ENCODE peak calls at places on chromosomes 6 and 20, in seven cellular contexts. U, B, M, D, A, L and T are unnamed samples.

GRCh38 chr6:151199976-151200375 is 39.8 kb upstream of the AKAP12 start:
- DNase-seq in L (no peak), M (no peak), U (no peak), A (no peak), B (no peak), D (no peak), T (no peak)

GRCh38 chr6:167764713-167765479 is 61.8 kb upstream of the AFDN start:
- DNase-seq in B (no peak), U (no peak), L (no peak), D (no peak), A (no peak), M (no peak), T (no peak)

GRCh38 chr6:35611235-35611634 is 77.5 kb downstream of the FKBP5 start:
- DNase-seq in U (no peak), B (no peak), A (no peak), L (no peak), M (peak; percentile 24), D (no peak), T (peak; percentile 85)

GRCh38 chr6:13624871-13625288 is 9.7 kb downstream of the NOL7 start:
- DNase-seq in L (no peak), M (peak; percentile 48), D (no peak), A (no peak), B (no peak), U (no peak), T (peak; percentile 38)

GRCh38 chr6:44580901-44581300 is 193.4 kb downstream of the CDC5L start:
- DNase-seq in A (no peak), M (peak; percentile 92), L (no peak), U (no peak), D (no peak), B (no peak), T (peak; percentile 57)

GRCh38 chr6:117960906-117961700 is 54.0 kb downstream of the SLC35F1 start:
- DNase-seq in D (no peak), U (no peak), B (no peak), L (no peak), A (no peak), M (no peak), T (no peak)

GRCh38 chr6:14703586-14703985 is 542.3 kb upstream of the JARID2 start:
- DNase-seq in M (peak; percentile 71), A (no peak), D (no peak), L (no peak), U (no peak), B (no peak), T (peak; percentile 42)

GRCh38 chr6:41716516-41717446 is 18.6 kb downstream of the TFEB start:
- DNase-seq in M (no peak), D (peak; percentile 10), U (no peak), A (no peak), B (peak; percentile 71), L (no peak), T (no peak)

GRCh38 chr6:108966236-108966635 is 118.0 kb downstream of the ARMC2 start:
- DNase-seq in U (no peak), L (no peak), M (no peak), A (no peak), B (no peak), D (no peak), T (no peak)

GRCh38 chr6:140774080-140774505 is 1358.6 kb upstream of the GJE1 start:
- DNase-seq in M (peak; percentile 88), U (no peak), L (no peak), D (no peak), B (no peak), A (no peak), T (peak; percentile 66)

GRCh38 chr6:165552248-165552736 is 110.7 kb downstream of the PDE10A start:
- DNase-seq in M (no peak), D (no peak), U (no peak), B (no peak), L (no peak), A (no peak), T (no peak)

GRCh38 chr6:130872250-130873095 is 45.3 kb downstream of the SMLR1 start:
- DNase-seq in D (peak; percentile 78), L (no peak), B (no peak), M (peak; percentile 69), U (peak; percentile 59), A (no peak), T (peak; percentile 47)

GRCh38 chr6:54747955-54748354 is 98.6 kb upstream of the FAM83B start:
- DNase-seq in D (no peak), B (no peak), U (no peak), L (no peak), M (no peak), A (no peak), T (no peak)

GRCh38 chr20:48739395-48740268 is 88.2 kb downstream of the PREX1 start:
- DNase-seq in M (no peak), B (no peak), U (no peak), L (no peak), A (no peak), D (no peak), T (peak; percentile 32)

GRCh38 chr6:34200340-34200971 is 36.2 kb upstream of the HMGA1 start:
- DNase-seq in A (no peak), M (peak; percentile 52), D (no peak), L (no peak), U (no peak), B (no peak), T (no peak)

GRCh38 chr6:160035693-160036330 is 66.9 kb downstream of the IGF2R start:
- DNase-seq in L (no peak), A (no peak), M (peak; percentile 5), D (no peak), B (no peak), U (no peak), T (no peak)

GRCh38 chr20:41028359-41029149 is at the start of gene TOP1:
- DNase-seq in M (peak; percentile 100), U (peak; percentile 100), L (peak; percentile 100), B (peak; percentile 99), D (peak; percentile 100), A (peak; percentile 99), T (peak; percentile 100)

GRCh38 chr6:170144952-170145587 is 145.8 kb downstream of the DLL1 start:
- DNase-seq in M (no peak), B (no peak), A (peak; percentile 56), L (no peak), U (no peak), D (no peak), T (no peak)

GRCh38 chr6:130834482-130835251 is 7.5 kb downstream of the SMLR1 start:
- DNase-seq in D (no peak), L (no peak), A (no peak), B (no peak), U (no peak), M (no peak), T (no peak)

GRCh38 chr6:160309718-160310117 is 38.5 kb upstream of the SLC22A3 start:
- DNase-seq in U (no peak), L (no peak), A (no peak), B (no peak), D (no peak), M (no peak), T (no peak)

GRCh38 chr20:57560554-57561355 is at the start of gene PCK1:
- DNase-seq in M (peak; percentile 7), A (no peak), U (no peak), D (peak; percentile 96), L (no peak), B (no peak), T (no peak)

DNA sequence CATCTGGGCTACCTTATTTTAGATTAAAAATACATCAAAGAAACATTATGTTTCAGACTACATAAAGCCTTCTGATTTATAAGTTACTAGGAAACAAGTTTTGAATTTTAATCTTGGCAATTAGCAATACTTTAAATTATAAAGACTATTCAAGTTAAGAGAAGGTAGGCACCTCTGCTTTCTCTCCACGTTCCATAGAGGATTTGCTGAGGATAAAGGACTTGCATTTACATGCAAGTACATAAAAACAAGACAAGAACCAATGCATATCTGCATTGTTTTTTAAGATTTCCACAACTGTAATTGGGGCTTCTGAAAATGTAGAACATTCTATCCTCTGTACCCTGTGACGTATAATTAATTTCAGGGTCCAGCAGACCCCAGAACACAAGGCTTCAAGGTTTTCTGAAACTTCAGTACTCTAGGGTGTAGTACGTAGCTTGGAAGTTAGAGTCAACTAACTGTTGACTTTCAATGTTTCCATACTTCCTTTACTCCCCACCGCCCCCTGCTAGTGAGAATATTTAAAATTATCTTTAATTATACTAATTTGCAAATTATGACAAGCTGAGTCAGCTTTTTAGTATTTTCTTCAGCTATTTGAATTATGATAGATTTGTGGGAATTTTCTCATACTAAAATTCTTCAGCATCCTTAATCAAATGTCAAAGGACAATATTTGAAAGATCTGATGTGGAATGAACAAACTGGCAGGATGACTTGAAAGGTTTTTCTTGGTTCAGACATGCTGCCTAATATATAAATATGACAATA is 82.8 kb downstream of the PKIB start:
- DNase-seq in M (no peak), L (no peak), B (no peak), D (no peak), U (no peak), A (no peak), T (no peak)
- TF ChIP-seq CTCF in M (no peak), L (no peak), B (no peak), D (no peak), U (no peak), A (no peak), T (no peak)

GRCh38 chr20:62822788-62823651 is 6.2 kb downstream of the COL9A3 start:
- DNase-seq in B (no peak), M (no peak), A (no peak), L (peak; percentile 39), U (no peak), D (peak; percentile 85), T (no peak)

GRCh38 chr20:62825288-62825993 is 8.6 kb downstream of the COL9A3 start:
- DNase-seq in M (no peak), D (no peak), A (no peak), U (no peak), L (peak; percentile 84), B (no peak), T (no peak)

GRCh38 chr20:62824476-62825287 is 7.8 kb downstream of the COL9A3 start:
- DNase-seq in L (peak; percentile 80), M (peak; percentile 37), U (no peak), D (peak; percentile 86), B (no peak), A (no peak), T (no peak)

GRCh38 chr20:62822239-62822787 is 5.5 kb downstream of the COL9A3 start:
- DNase-seq in U (no peak), M (no peak), L (peak; percentile 8), B (no peak), A (no peak), D (no peak), T (no peak)

GRCh38 chr20:62823688-62824475 is 7.0 kb downstream of the COL9A3 start:
- DNase-seq in M (no peak), D (no peak), A (no peak), B (no peak), U (no peak), L (peak; percentile 75), T (no peak)
- H3K4me3 ChIP-seq in M (no peak overlapping the region), D (no peak overlapping the region), A (no peak overlapping the region), B (no peak overlapping the region), U (no peak overlapping the region), L (no peak overlapping the region), T (no peak overlapping the region)

DNA sequence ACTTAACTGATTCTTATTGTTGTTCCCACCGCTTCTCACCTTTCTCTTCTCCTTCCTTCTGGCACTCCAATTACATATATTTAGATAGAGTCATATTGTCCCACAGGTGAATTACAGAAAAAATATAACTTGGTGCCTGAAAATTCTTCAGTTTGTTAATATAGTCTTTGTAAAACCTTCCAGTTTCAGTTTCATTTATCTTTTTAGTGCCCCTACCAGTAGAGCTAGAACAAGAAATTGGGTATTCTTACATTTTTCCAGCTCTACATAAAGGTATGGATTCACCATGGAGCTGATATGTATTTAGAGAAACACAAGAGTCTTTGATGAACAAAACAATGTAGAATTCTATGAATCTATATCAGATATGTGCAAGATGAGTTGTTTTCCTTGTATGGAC is 10.7 kb downstream of the MANEA start:
- DNase-seq in L (no peak), U (no peak), D (no peak), A (no peak), B (no peak), M (no peak), T (no peak)
- TF ChIP-seq CTCF in L (no peak), U (no peak), D (no peak), A (no peak), B (no peak), M (no peak), T (no peak)

GRCh38 chr20:44583179-44583578 is 800 bp downstream of the PKIG start:
- DNase-seq in B (no peak), M (no peak), A (no peak), U (no peak), D (no peak), L (no peak), T (no peak)
- H3K4me3 ChIP-seq in B (peak overlapping the region; percentile 76), M (peak overlapping the region; percentile 67), A (no peak overlapping the region), U (peak overlapping the region; percentile 48), D (no peak overlapping the region), L (peak overlapping the region; percentile 34), T (peak overlapping the region; percentile 65)